ENCODE peak calls at places on chromosomes 1 and 21, in four cellular contexts. M, V, E and Q are unnamed samples.

GRCh38 chr1:145714524-145715111 is 4.7 kb upstream of the CD160 start:
- DNase-seq in M (no peak), V (no peak), E (no peak), Q (no peak)

GRCh38 chr1:37461698-37462436 is 12.5 kb upstream of the ZC3H12A start:
- DNase-seq in M (no peak), V (peak; percentile 88), E (no peak), Q (no peak)

GRCh38 chr1:78070758-78071157 is 25.0 kb downstream of the GIPC2 start:
- DNase-seq in M (no peak), V (peak; percentile 69), E (peak; percentile 50), Q (no peak)

GRCh38 chr1:247854899-247855545 is 2.0 kb upstream of the TRIM58 start:
- DNase-seq in M (no peak), V (no peak), E (no peak), Q (no peak)

GRCh38 chr1:214946615-214947014 is 135.9 kb upstream of the KCNK2 start:
- DNase-seq in M (no peak), V (no peak), E (no peak), Q (no peak)

GRCh38 chr21:39021475-39021832 is 161.8 kb downstream of the PSMG1 start:
- DNase-seq in M (no peak), V (no peak), E (no peak), Q (no peak)

GRCh38 chr1:156480411-156481192 is 20.0 kb downstream of the MEF2D start:
- DNase-seq in M (peak; percentile 59), V (peak; percentile 33), E (peak; percentile 59), Q (peak; percentile 65)

GRCh38 chr1:154845879-154846278 is 24.2 kb downstream of the KCNN3 start:
- DNase-seq in M (no peak), V (no peak), E (no peak), Q (no peak)

GRCh38 chr1:58573705-58574591 is 3.1 kb downstream of the TACSTD2 start:
- DNase-seq in M (no peak), V (peak; percentile 69), E (no peak), Q (no peak)

GRCh38 chr1:15152318-15153183 is 996 bp upstream of the TMEM51 start:
- DNase-seq in M (peak; percentile 94), V (peak; percentile 92), E (peak; percentile 89), Q (no peak)
- TF ChIP-seq CTCF in M (peak; percentile 72), V (peak; percentile 45), E (peak; percentile 74), Q (no peak)

GRCh38 chr1:227318852-227319607 is 738 bp upstream of the CDC42BPA start:
- DNase-seq in M (peak; percentile 71), V (peak; percentile 29), E (peak; percentile 58), Q (no peak)

GRCh38 chr1:227316456-227316855 is 1.8 kb downstream of the CDC42BPA start:
- DNase-seq in M (no peak), V (peak; percentile 53), E (no peak), Q (no peak)

GRCh38 chr1:227316941-227317540 is 1.3 kb downstream of the CDC42BPA start:
- DNase-seq in M (no peak), V (peak; percentile 75), E (peak; percentile 33), Q (no peak)

GRCh38 chr1:227318003-227318851 is at the start of gene CDC42BPA:
- DNase-seq in M (peak; percentile 80), V (peak; percentile 96), E (peak; percentile 95), Q (peak; percentile 19)

DNA sequence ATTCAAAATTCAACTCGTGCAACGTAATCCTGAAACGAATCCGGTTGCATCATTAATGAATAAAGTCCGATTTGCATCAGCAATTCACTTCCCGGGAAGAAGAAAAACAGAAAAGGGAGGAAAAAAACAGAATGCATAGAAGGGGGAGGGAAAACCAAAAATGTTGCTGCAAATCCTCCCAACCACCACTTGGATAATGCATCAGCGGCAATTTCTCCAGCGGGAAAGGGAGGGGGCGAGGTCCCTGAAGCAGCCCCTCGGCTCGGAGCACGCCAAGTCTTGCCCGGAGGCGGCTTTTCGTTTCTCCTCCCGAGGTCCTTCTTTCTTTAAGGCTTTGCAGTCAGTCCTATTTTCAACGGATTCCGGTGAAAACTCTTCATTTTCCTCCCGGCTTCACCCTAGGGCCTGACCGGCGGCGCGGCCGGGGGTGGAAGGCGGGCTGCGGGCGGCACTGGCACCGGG is 720 bp downstream of the CDC42BPA start:
- DNase-seq in M (peak; percentile 52), V (peak; percentile 89), E (peak; percentile 68), Q (no peak)
- TF ChIP-seq CTCF in M (no peak), V (peak; percentile 30), E (peak; percentile 36), Q (no peak)

GRCh38 chr21:36908260-36908908 is 58.1 kb downstream of the HLCS start:
- DNase-seq in M (no peak), V (no peak), E (peak; percentile 21), Q (no peak)
- TF ChIP-seq CTCF in M (no peak), V (no peak), E (peak; percentile 16), Q (no peak)

GRCh38 chr1:6624712-6625578 is at the start of gene THAP3:
- DNase-seq in M (peak; percentile 86), V (peak; percentile 82), E (peak; percentile 92), Q (peak; percentile 83)
- TF ChIP-seq CTCF in M (no peak), V (no peak), E (no peak), Q (no peak)

GRCh38 chr1:63148825-63149645 is 173.3 kb upstream of the FOXD3 start:
- DNase-seq in M (peak; percentile 16), V (peak; percentile 62), E (peak; percentile 72), Q (no peak)
- TF ChIP-seq CTCF in M (no peak), V (peak; percentile 33), E (peak; percentile 77), Q (no peak)

DNA sequence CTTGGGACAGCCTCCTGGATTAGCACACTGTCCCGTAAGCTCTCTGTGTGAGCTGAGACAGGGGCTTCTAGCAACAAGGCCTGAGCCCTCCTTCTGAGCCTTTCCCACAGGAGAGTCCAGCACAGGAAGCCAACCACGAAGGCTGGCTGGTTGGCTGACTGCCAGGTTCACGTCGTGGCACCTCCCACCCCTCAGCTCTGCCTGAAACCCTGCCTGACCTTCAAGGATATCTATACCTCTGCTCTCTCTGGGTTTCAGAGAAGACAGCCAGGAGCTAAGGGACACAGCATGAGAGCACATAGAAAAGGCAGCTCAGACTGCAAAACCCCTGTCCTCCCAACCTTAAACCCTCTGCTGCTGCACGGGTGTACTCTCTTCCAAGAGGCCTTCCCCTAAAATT is 13.9 kb downstream of the DLGAP3 start:
- DNase-seq in M (no peak), V (no peak), E (no peak), Q (no peak)
- TF ChIP-seq CTCF in M (no peak), V (no peak), E (no peak), Q (no peak)